ENCODE peak calls at places on chromosomes 4 and X, in five cellular contexts. F is IMR-90, W is B cell, O is fibroblast of lung, Y is PC-9. C is an unnamed sample.

GRCh38 chr4:121733942-121734341 is 31.0 kb downstream of the SMIM43 start:
- DNase-seq in Y (no peak), F (no peak), W (no peak), O (no peak), C (no peak)

GRCh38 chrX:76555816-76556215 is 128.3 kb downstream of the MAGEE1 start:
- DNase-seq in F (peak), O (peak), W (no peak), Y (no peak), C (peak)

GRCh38 chr4:169407217-169407845 is 136.6 kb upstream of the SH3RF1 start:
- DNase-seq in F (peak), O (peak), W (no peak), Y (no peak), C (no peak)

GRCh38 chr4:46820154-46820553 is 88.9 kb downstream of the COX7B2 start:
- DNase-seq in W (no peak), Y (no peak), O (no peak), F (no peak), C (no peak)

GRCh38 chr4:89152972-89153371 is 41.6 kb downstream of the TIGD2 start:
- DNase-seq in Y (no peak), O (no peak), W (no peak), F (no peak), C (no peak)

GRCh38 chrX:68995780-68996551 is 167.1 kb downstream of the EFNB1 start:
- DNase-seq in F (peak), O (peak), Y (no peak), W (no peak), C (peak)

GRCh38 chr4:8904666-8905065 is 33.0 kb upstream of the HMX1 start:
- DNase-seq in Y (no peak), W (no peak), F (no peak), O (no peak), C (no peak)

GRCh38 chr4:3605491-3605890 is 73.3 kb upstream of the LRPAP1 start:
- DNase-seq in Y (no peak), O (no peak), F (no peak), W (no peak), C (no peak)

GRCh38 chr4:139177888-139178609 is 1.0 kb upstream of the ELF2 start:
- DNase-seq in W (peak), Y (peak), F (peak), O (peak), C (peak)

GRCh38 chrX:12970691-12971202 is 4.2 kb upstream of the TMSB4X start:
- DNase-seq in F (peak), Y (no peak), O (peak), W (peak), C (no peak)

GRCh38 chrX:148933881-148934280 is 433.5 kb downstream of the AFF2 start:
- DNase-seq in O (no peak), F (no peak), Y (no peak), W (no peak), C (no peak)

GRCh38 chrX:79174949-79175644 is 30.6 kb downstream of the GPR174 start:
- DNase-seq in Y (no peak), W (no peak), O (no peak), F (no peak), C (no peak)

GRCh38 chr4:150906987-150907633 is 108.0 kb downstream of the LRBA start:
- DNase-seq in W (no peak), O (peak), Y (no peak), F (no peak), C (no peak)

GRCh38 chr4:128322986-128323385 is 35.4 kb upstream of the PGRMC2 start:
- DNase-seq in F (peak), W (no peak), O (no peak), Y (peak), C (peak)

GRCh38 chr4:30728291-30728690 is 8.1 kb downstream of the PCDH7 start:
- DNase-seq in O (peak), W (no peak), Y (no peak), F (no peak), C (no peak)

GRCh38 chr4:162682651-162683050 is 484.0 kb downstream of the NAF1 start:
- DNase-seq in F (no peak), O (no peak), W (no peak), Y (no peak), C (no peak)

GRCh38 chrX:12974217-12974796 is 603 bp upstream of the TMSB4X start:
- DNase-seq in F (peak), O (peak), W (no peak), Y (peak), C (peak)

GRCh38 chr4:86934772-86935498 is at the start of gene AFF1:
- DNase-seq in W (peak), O (peak), Y (peak), F (peak), C (peak)

GRCh38 chr4:153497091-153497531 is 31.0 kb downstream of the TMEM131L start:
- DNase-seq in O (no peak), F (peak), Y (peak), W (no peak), C (no peak)

GRCh38 chrX:78116365-78116764 is 12.3 kb downstream of the PGK1 start:
- DNase-seq in O (no peak), Y (no peak), F (no peak), W (no peak), C (no peak)

GRCh38 chr4:156738756-156739155 is 232.8 kb downstream of the PDGFC start:
- DNase-seq in F (no peak), O (no peak), W (no peak), Y (no peak), C (no peak)

GRCh38 chr4:123741906-123742305 is 345.3 kb downstream of the SPRY1 start:
- DNase-seq in F (peak), O (peak), Y (peak), W (no peak), C (no peak)

GRCh38 chr4:123739806-123740205 is 343.2 kb downstream of the SPRY1 start:
- DNase-seq in Y (peak), O (no peak), F (no peak), W (no peak), C (no peak)

GRCh38 chr4:123740236-123740635 is 343.6 kb downstream of the SPRY1 start:
- DNase-seq in F (no peak), Y (no peak), O (no peak), W (no peak), C (no peak)

GRCh38 chr4:123737156-123737555 is 340.6 kb downstream of the SPRY1 start:
- DNase-seq in O (no peak), W (no peak), Y (no peak), F (no peak), C (no peak)
- TF ChIP-seq CTCF in O (no peak), W (no peak), Y (no peak), F (no peak), C (no peak)

GRCh38 chrX:106894392-106894909 is 8.7 kb downstream of the RIPPLY1 start:
- DNase-seq in Y (peak), W (peak), F (peak), O (peak), C (peak)
- TF ChIP-seq CTCF in Y (peak), W (peak), F (peak), O (peak), C (peak)

DNA sequence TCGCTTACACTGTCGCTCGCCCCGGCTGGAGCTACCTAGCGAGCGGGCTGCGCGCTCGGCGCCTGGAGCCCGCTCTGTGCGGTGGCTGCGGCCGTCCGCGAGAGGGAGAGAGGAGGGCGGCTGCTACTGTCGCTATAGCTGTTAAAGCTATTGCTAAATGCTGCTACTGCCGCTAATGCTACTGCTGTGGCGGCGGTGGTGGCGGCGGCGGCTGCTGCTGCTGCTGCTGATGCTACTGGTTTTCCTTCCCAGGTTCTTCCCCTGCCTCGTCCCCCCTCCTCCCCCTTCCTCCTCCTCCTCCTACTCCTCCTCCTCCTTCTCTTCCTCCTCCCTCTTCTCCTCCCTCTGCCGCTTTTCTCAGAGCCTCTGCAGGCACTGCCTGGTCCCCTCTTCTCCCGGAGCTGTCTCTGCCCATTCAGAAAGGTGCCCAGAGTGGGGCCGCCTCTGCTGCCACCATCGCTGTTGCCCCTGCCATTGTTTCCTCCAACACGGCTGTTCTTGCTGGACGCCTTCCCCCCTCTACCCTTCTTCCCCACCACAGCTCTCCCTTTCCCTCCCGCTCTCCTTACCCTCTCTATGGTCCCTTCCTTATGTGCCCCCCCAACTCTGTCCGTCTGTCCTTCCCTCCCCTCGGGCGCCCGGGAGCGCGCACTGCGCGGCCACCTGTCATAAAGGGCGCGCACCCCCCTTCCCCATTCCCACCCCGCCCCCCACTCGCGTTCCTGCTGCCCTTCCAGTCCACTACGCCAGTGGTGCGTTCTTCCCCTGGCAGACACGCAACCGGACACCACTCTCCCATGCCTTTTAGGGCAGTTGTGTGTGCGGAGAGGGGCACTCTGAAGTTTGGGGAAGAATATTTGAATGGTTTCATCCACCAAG is at the start of gene NEXMIF:
- DNase-seq in F (no peak), Y (no peak), O (peak), W (no peak), C (no peak)
- TF ChIP-seq CTCF in F (no peak), Y (no peak), O (no peak), W (no peak), C (no peak)

DNA sequence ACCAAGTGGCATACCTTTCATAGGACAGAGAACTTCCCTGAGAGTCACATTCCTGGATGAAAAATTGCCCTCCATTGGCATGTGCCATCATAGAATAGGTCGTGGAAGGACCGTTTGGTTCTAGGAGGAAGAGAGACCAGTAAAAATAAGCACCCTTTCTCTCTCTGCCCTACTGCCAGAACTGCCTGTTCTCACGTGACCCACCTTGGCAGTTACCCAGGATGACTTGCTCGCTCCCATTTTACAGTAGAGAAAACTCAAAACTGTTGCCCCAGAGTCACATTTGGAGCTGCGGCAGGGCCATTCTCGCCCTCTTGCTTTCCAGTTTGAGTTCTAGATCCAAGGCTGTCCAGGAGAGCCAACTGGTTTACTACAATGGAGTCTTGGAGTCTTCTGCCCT is 1.1 kb upstream of the NLGN3 start:
- DNase-seq in Y (no peak), O (peak), F (peak), W (no peak), C (peak)
- TF ChIP-seq CTCF in Y (no peak), O (no peak), F (no peak), W (no peak), C (no peak)

GRCh38 chr4:110589297-110589696 is 33.6 kb downstream of the PITX2 start:
- DNase-seq in F (peak), Y (no peak), O (peak), W (no peak), C (peak)
- TF ChIP-seq CTCF in F (peak), Y (peak), O (no peak), W (no peak), C (peak)

GRCh38 chr4:100722866-100723459 is 205.1 kb upstream of the EMCN start:
- DNase-seq in O (no peak), W (no peak), F (no peak), Y (no peak), C (no peak)
- TF ChIP-seq CTCF in O (no peak), W (no peak), F (no peak), Y (no peak), C (no peak)

GRCh38 chr4:123767801-123768200 is 371.2 kb downstream of the SPRY1 start:
- DNase-seq in W (no peak), F (peak), O (peak), Y (no peak), C (no peak)
- TF ChIP-seq CTCF in W (no peak), F (no peak), O (no peak), Y (no peak), C (no peak)

GRCh38 chr4:137823007-137823406 is 290.7 kb upstream of the PCDH18 start:
- DNase-seq in F (no peak), W (no peak), O (no peak), Y (no peak), C (no peak)

GRCh38 chr4:137825505-137825904 is 293.2 kb upstream of the PCDH18 start:
- DNase-seq in F (no peak), O (no peak), Y (no peak), W (no peak), C (no peak)

DNA sequence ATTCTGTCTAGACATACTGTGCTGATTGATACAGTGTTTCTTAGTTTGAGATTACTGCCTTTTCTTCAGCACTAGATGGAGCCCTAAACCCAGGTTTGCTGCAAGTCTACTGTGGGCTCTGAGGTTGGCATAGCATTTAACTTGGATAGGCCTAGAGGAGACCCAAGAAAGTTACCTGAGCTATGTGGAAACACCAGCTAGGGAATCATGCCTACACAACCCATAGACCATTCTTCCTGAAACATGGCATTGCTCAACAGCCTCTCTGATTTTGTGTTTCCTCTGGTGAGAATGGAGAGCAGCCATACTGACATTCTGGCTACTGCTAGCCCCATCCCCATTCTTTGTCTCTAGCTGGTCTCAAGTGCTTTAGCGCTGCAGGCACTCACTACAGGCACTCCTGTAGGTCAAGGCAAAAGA is 287.7 kb upstream of the PCDH18 start:
- DNase-seq in O (peak), Y (peak), W (peak), F (peak), C (peak)
- TF ChIP-seq CTCF in O (peak), Y (peak), W (peak), F (peak), C (peak)

DNA sequence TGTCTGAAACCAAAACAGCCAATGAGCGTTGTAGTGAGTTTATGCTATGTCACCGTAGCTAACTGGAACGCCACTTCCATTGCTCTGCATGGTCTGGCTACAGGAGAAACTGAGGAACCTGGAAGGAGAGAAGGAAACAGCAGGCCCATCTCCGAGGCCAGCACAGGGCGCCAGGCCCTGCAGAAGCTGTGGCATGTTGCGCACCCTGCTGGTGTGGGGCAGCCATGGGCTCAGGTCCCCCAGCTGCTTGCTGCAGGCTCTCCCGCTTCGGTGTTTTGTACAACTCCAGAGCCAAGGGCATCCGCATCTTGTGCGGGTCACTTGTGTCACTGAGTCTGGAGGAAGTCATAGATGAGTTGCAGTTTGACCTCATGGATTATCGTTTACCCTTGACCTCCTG is 89.2 kb downstream of the AFAP1 start:
- DNase-seq in F (no peak), O (no peak), Y (no peak), W (no peak), C (no peak)
- TF ChIP-seq CTCF in F (no peak), O (no peak), Y (no peak), W (no peak), C (peak)

DNA sequence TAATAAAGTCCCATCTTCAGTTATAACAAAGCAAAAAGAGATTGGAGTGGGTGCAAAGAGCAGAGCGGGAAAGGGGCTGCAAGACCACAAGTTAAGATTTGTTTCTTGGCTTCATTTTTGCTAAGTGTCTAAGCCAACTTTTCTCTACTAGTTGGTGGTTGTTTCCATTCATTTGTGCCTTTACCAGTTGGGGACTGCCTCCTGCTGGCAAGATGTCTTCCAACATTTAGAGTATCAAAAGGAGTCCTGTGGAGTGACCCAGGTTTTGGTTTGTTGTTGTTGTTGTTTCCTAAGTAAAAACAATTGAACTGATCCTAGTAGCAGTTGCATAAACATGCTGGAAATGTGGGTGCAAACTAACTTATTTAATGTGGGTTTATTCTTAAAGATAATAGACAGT is 121.1 kb downstream of the SPATA18 start:
- DNase-seq in Y (no peak), F (no peak), W (no peak), O (peak), C (no peak)
- TF ChIP-seq CTCF in Y (no peak), F (peak), W (no peak), O (peak), C (peak)

C was measured in HFFc6.